ENCODE peak calls at places on chromosome 7, in four cellular contexts. One of them, this sample, is unnamed. For H3K9me1, the result is how much of the 10 kb centered on the place peaks cover.

GRCh38 chr7:116741625-116742316 is 69.8 kb downstream of the MET start:
- DNase-seq in endothelial cell of umbilical vein: no peak
- DNase-seq in IMR-90: peak
- DNase-seq in K562: no peak
- DNase-seq in this sample: no peak

GRCh38 chr7:155956977-155957376 is 144.7 kb upstream of the SHH start:
- DNase-seq in IMR-90: no peak
- DNase-seq in K562: no peak
- DNase-seq in endothelial cell of umbilical vein: no peak
- DNase-seq in this sample: no peak

GRCh38 chr7:85602196-85602595 is 415.3 kb upstream of the SEMA3D start:
- DNase-seq in K562: no peak
- DNase-seq in IMR-90: peak
- DNase-seq in endothelial cell of umbilical vein: peak
- DNase-seq in this sample: no peak

GRCh38 chr7:30470163-30470770 is 8.3 kb downstream of the NOD1 start:
- DNase-seq in K562: peak
- DNase-seq in IMR-90: peak
- DNase-seq in endothelial cell of umbilical vein: peak
- DNase-seq in this sample: no peak

GRCh38 chr7:158546214-158546613 is 41.4 kb downstream of the PTPRN2 start:
- DNase-seq in IMR-90: no peak
- DNase-seq in K562: no peak
- DNase-seq in endothelial cell of umbilical vein: no peak
- DNase-seq in this sample: no peak

GRCh38 chr7:2873686-2874551 is 29.8 kb upstream of the GNA12 start:
- DNase-seq in IMR-90: peak
- DNase-seq in K562: peak
- DNase-seq in endothelial cell of umbilical vein: peak
- DNase-seq in this sample: peak

GRCh38 chr7:32479574-32480200 is 10.5 kb downstream of the LSM5 start:
- DNase-seq in IMR-90: peak
- DNase-seq in K562: peak
- DNase-seq in endothelial cell of umbilical vein: peak
- DNase-seq in this sample: no peak

GRCh38 chr7:94706991-94707390 is 51.1 kb upstream of the SGCE start:
- DNase-seq in endothelial cell of umbilical vein: no peak
- DNase-seq in K562: no peak
- DNase-seq in IMR-90: no peak
- DNase-seq in this sample: no peak

GRCh38 chr7:2440608-2441245 is 35.5 kb downstream of the GRIFIN start:
- DNase-seq in IMR-90: no peak
- DNase-seq in endothelial cell of umbilical vein: no peak
- DNase-seq in K562: no peak
- DNase-seq in this sample: no peak

GRCh38 chr7:105470090-105470489 is 52.0 kb downstream of the PUS7 start:
- DNase-seq in K562: no peak
- DNase-seq in IMR-90: peak
- DNase-seq in endothelial cell of umbilical vein: no peak
- DNase-seq in this sample: no peak

GRCh38 chr7:1677206-1678069 is 7.4 kb downstream of the ELFN1 start:
- DNase-seq in endothelial cell of umbilical vein: no peak
- DNase-seq in K562: no peak
- DNase-seq in IMR-90: no peak
- DNase-seq in this sample: no peak

GRCh38 chr7:40826419-40827216 is 691.8 kb downstream of the SUGCT start:
- DNase-seq in IMR-90: peak
- DNase-seq in K562: no peak
- DNase-seq in endothelial cell of umbilical vein: no peak
- DNase-seq in this sample: no peak

GRCh38 chr7:127332884-127333283 is 59.6 kb downstream of the ZNF800 start:
- DNase-seq in IMR-90: no peak
- DNase-seq in K562: no peak
- DNase-seq in endothelial cell of umbilical vein: no peak
- DNase-seq in this sample: no peak

GRCh38 chr7:159020987-159021386 is 123.7 kb downstream of the VIPR2 start:
- DNase-seq in IMR-90: no peak
- DNase-seq in K562: peak
- DNase-seq in endothelial cell of umbilical vein: no peak
- DNase-seq in this sample: no peak

GRCh38 chr7:155773531-155773930 is 38.7 kb downstream of the SHH start:
- DNase-seq in K562: no peak
- DNase-seq in IMR-90: no peak
- DNase-seq in endothelial cell of umbilical vein: no peak
- DNase-seq in this sample: no peak

GRCh38 chr7:90982228-90982627 is 282.0 kb upstream of the FZD1 start:
- DNase-seq in IMR-90: no peak
- DNase-seq in K562: no peak
- DNase-seq in endothelial cell of umbilical vein: no peak
- DNase-seq in this sample: no peak

GRCh38 chr7:130887182-130888016 is 153.4 kb upstream of the KLF14 start:
- DNase-seq in endothelial cell of umbilical vein: peak
- DNase-seq in IMR-90: peak
- DNase-seq in K562: no peak
- DNase-seq in this sample: no peak

GRCh38 chr7:33849004-33849403 is 56.3 kb upstream of the BMPER start:
- DNase-seq in IMR-90: peak
- DNase-seq in endothelial cell of umbilical vein: no peak
- DNase-seq in K562: no peak
- DNase-seq in this sample: no peak

GRCh38 chr7:132461043-132461592 is 115.2 kb downstream of the PLXNA4 start:
- DNase-seq in endothelial cell of umbilical vein: no peak
- DNase-seq in IMR-90: no peak
- DNase-seq in K562: no peak
- DNase-seq in this sample: no peak
- H3K9me1 ChIP-seq in endothelial cell of umbilical vein: under half
- H3K9me1 ChIP-seq in IMR-90: under half
- H3K9me1 ChIP-seq in K562: under half
- H3K9me1 ChIP-seq in this sample: under half

DNA sequence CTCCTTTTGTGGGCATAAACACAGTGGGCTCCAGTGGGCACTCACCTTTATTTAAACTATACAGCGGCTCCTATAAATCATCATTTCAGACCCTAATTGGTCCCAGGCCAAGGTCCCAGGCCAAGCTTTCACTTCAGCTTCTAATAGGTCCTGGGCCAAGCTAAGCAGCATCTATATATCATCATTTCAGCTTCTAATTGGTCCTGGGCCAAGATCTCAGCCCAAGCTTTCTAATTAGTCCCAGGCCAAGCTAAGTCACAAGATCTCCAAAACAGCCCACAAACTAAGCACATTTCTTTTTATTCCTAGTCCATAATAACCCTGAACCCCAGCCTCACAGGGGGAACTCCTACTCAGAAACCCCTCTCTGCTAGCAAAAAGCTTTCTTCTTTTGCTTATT is 47.1 kb downstream of the ZNF680 start:
- DNase-seq in IMR-90: no peak
- DNase-seq in K562: no peak
- DNase-seq in endothelial cell of umbilical vein: no peak
- DNase-seq in this sample: no peak
- H3K27ac ChIP-seq in IMR-90: no peak
- H3K27ac ChIP-seq in K562: no peak
- H3K27ac ChIP-seq in endothelial cell of umbilical vein: no peak
- H3K27ac ChIP-seq in this sample: no peak

DNA sequence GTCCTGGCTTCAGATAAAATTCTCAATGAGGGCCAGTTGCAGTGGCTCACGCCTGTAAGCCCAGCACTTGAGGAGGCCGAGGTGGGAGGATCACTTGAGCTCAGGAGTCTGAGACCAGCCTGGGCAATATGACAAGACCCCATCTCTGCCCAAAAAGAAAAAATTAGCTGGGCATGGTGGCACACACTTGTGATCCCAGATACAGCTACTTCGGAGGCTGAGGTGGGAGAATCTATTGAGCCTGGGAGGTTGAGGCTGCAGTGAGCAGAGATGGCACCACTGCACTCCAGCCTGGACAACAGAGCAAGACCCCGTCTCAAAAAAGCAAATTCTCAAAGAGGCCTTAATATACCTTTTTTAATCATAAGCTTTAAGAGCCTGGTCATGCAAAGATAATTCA is 142.9 kb downstream of the CUX1 start:
- DNase-seq in K562: no peak
- DNase-seq in IMR-90: no peak
- DNase-seq in endothelial cell of umbilical vein: no peak
- DNase-seq in this sample: no peak
- H3K9me1 ChIP-seq in K562: under half
- H3K9me1 ChIP-seq in IMR-90: under half
- H3K9me1 ChIP-seq in endothelial cell of umbilical vein: under half
- H3K9me1 ChIP-seq in this sample: under half

DNA sequence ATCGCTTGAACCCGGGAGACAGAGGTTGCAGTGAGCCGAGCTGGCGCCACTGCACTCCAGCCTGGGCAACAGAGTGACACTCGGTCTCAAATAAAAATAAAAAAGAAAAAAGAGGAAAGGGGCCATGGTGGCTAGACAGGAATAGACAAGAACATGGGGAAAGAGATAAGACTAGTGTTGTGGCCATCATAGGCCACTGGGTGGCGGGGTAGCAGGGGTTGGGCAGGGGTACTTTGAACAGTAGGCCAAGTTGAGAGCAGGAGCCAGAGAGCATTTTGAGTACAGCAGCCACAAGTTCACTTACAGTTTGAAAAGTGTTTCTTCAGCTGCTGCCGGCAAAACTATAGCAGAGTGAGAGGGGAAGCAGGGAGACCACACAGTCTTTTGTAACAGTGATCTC is 656.0 kb downstream of the CNTNAP2 start:
- DNase-seq in endothelial cell of umbilical vein: no peak
- DNase-seq in IMR-90: no peak
- DNase-seq in K562: no peak
- DNase-seq in this sample: no peak
- H3K27ac ChIP-seq in endothelial cell of umbilical vein: no peak
- H3K27ac ChIP-seq in IMR-90: no peak
- H3K27ac ChIP-seq in K562: no peak
- H3K27ac ChIP-seq in this sample: no peak

GRCh38 chr7:84123903-84124573 is 70.6 kb downstream of the SEMA3A start:
- DNase-seq in K562: no peak
- DNase-seq in endothelial cell of umbilical vein: peak
- DNase-seq in IMR-90: peak
- DNase-seq in this sample: no peak
- H3K9me1 ChIP-seq in K562: under half
- H3K9me1 ChIP-seq in endothelial cell of umbilical vein: under half
- H3K9me1 ChIP-seq in IMR-90: under half
- H3K9me1 ChIP-seq in this sample: under half

GRCh38 chr7:99562114-99562784 is 3.8 kb downstream of the ZNF655 start:
- DNase-seq in endothelial cell of umbilical vein: no peak
- DNase-seq in IMR-90: no peak
- DNase-seq in K562: no peak
- DNase-seq in this sample: no peak
- H3K27ac ChIP-seq in endothelial cell of umbilical vein: peak
- H3K27ac ChIP-seq in IMR-90: peak
- H3K27ac ChIP-seq in K562: peak
- H3K27ac ChIP-seq in this sample: peak

GRCh38 chr7:46286957-46287356 is 365.9 kb upstream of the IGFBP3 start:
- DNase-seq in IMR-90: no peak
- DNase-seq in endothelial cell of umbilical vein: no peak
- DNase-seq in K562: no peak
- DNase-seq in this sample: no peak

GRCh38 chr7:46283852-46284251 is 362.8 kb upstream of the IGFBP3 start:
- DNase-seq in K562: no peak
- DNase-seq in IMR-90: no peak
- DNase-seq in endothelial cell of umbilical vein: no peak
- DNase-seq in this sample: no peak

GRCh38 chr7:46288010-46288409 is 366.9 kb upstream of the IGFBP3 start:
- DNase-seq in K562: no peak
- DNase-seq in IMR-90: no peak
- DNase-seq in endothelial cell of umbilical vein: no peak
- DNase-seq in this sample: no peak

GRCh38 chr7:46286346-46286745 is 365.3 kb upstream of the IGFBP3 start:
- DNase-seq in K562: no peak
- DNase-seq in IMR-90: no peak
- DNase-seq in endothelial cell of umbilical vein: no peak
- DNase-seq in this sample: peak

GRCh38 chr7:46285856-46286255 is 364.8 kb upstream of the IGFBP3 start:
- DNase-seq in IMR-90: peak
- DNase-seq in endothelial cell of umbilical vein: no peak
- DNase-seq in K562: no peak
- DNase-seq in this sample: no peak
- H3K9me1 ChIP-seq in IMR-90: under half
- H3K9me1 ChIP-seq in endothelial cell of umbilical vein: under half
- H3K9me1 ChIP-seq in K562: under half
- H3K9me1 ChIP-seq in this sample: under half

This sample was measured in keratinocyte.